ENCODE peak calls at places on chromosome X, in four cellular contexts. I is IMR-90, C is transverse colon, H is ovary. U is an unnamed sample.

GRCh38 chrX:23885803-23886202 is 21.9 kb downstream of the APOO start:
- DNase-seq in C (no peak), I (no peak), H (no peak), U (no peak)

GRCh38 chrX:135425566-135425965 is 3.8 kb downstream of the SMIM10L2A start:
- DNase-seq in I (peak; percentile 2), C (no peak), H (no peak), U (no peak)

GRCh38 chrX:17206584-17206983 is 168.4 kb upstream of the NHS start:
- DNase-seq in C (no peak), I (no peak), H (no peak), U (no peak)

GRCh38 chrX:96685205-96686099 is 810 bp downstream of the DIAPH2 start:
- DNase-seq in C (peak; percentile 45), I (peak; percentile 55), H (peak; percentile 45), U (no peak)

GRCh38 chrX:129108936-129109335 is 414.4 kb downstream of the SMARCA1 start:
- DNase-seq in I (no peak), C (no peak), H (no peak), U (no peak)

GRCh38 chrX:40749874-40750273 is 14.5 kb upstream of the MED14 start:
- DNase-seq in C (no peak), H (no peak), I (no peak), U (no peak)

GRCh38 chrX:29225670-29226069 is 638.4 kb downstream of the IL1RAPL1 start:
- DNase-seq in I (no peak), C (no peak), H (no peak), U (no peak)

GRCh38 chrX:68945081-68945602 is 116.3 kb downstream of the EFNB1 start:
- DNase-seq in I (no peak), C (no peak), H (no peak), U (no peak)

GRCh38 chrX:19566359-19567141 is 51.2 kb upstream of the MAP3K15 start:
- DNase-seq in I (peak; percentile 69), C (peak; percentile 14), H (no peak), U (no peak)

GRCh38 chrX:41616935-41617334 is 71.8 kb upstream of the GPR34 start:
- DNase-seq in C (no peak), I (no peak), H (no peak), U (no peak)

GRCh38 chrX:6384921-6385320 is 150.0 kb downstream of the VCX3A start:
- DNase-seq in C (no peak), H (no peak), I (no peak), U (no peak)

GRCh38 chrX:28920141-28920540 is 332.9 kb downstream of the IL1RAPL1 start:
- DNase-seq in I (no peak), H (no peak), C (no peak), U (no peak)

GRCh38 chrX:28920554-28920953 is 333.3 kb downstream of the IL1RAPL1 start:
- DNase-seq in H (no peak), I (peak; percentile 8), C (no peak), U (no peak)

GRCh38 chrX:17361620-17362019 is 13.4 kb upstream of the NHS start:
- DNase-seq in H (no peak), I (no peak), C (no peak), U (peak; percentile 58)

GRCh38 chrX:50723006-50723405 is 91.0 kb downstream of the SHROOM4 start:
- DNase-seq in H (no peak), C (no peak), I (no peak), U (no peak)

GRCh38 chrX:70436380-70436779 is 8.3 kb upstream of the DLG3 start:
- DNase-seq in I (no peak), H (no peak), C (no peak), U (peak; percentile 42)

GRCh38 chrX:87403551-87403950 is 114.1 kb upstream of the KLHL4 start:
- DNase-seq in C (no peak), H (no peak), I (no peak), U (no peak)

GRCh38 chrX:43753637-43754036 is 97.5 kb downstream of the MAOA start:
- DNase-seq in H (no peak), C (no peak), I (no peak), U (no peak)

GRCh38 chrX:3134316-3134715 is 93.0 kb downstream of the ARSF start:
- DNase-seq in C (no peak), I (peak; percentile 38), H (no peak), U (no peak)

GRCh38 chrX:54087661-54088060 is 43.4 kb upstream of the PHF8 start:
- DNase-seq in H (no peak), I (no peak), C (no peak), U (peak; percentile 67)

GRCh38 chrX:39985116-39985515 is 112.6 kb downstream of the BCOR start:
- DNase-seq in C (no peak), I (no peak), H (no peak), U (no peak)

GRCh38 chrX:30690330-30690729 is 37.1 kb downstream of the GK start:
- DNase-seq in I (peak; percentile 13), H (no peak), C (no peak), U (no peak)

GRCh38 chrX:65644621-65645287 is 22.7 kb upstream of the MSN start:
- DNase-seq in C (peak; percentile 76), I (peak; percentile 79), H (peak; percentile 88), U (no peak)

GRCh38 chrX:19543020-19543715 is 27.9 kb upstream of the MAP3K15 start:
- DNase-seq in C (no peak), H (no peak), I (no peak), U (no peak)

GRCh38 chrX:9997524-9997923 is 30.4 kb downstream of the CLDN34 start:
- DNase-seq in I (no peak), H (no peak), C (no peak), U (no peak)

GRCh38 chrX:69152398-69152797 is 12.9 kb downstream of the PJA1 start:
- DNase-seq in I (no peak), C (peak; percentile 43), H (peak; percentile 45), U (no peak)

GRCh38 chrX:134885336-134886016 is 105.3 kb upstream of the SMIM10 start:
- DNase-seq in I (no peak), C (no peak), H (no peak), U (no peak)

GRCh38 chrX:137198040-137198439 is 164.2 kb upstream of the GPR101 start:
- DNase-seq in C (no peak), H (no peak), I (no peak), U (no peak)

GRCh38 chrX:77937291-77937690 is 26.8 kb downstream of the ATP7A start:
- DNase-seq in I (peak; percentile 80), H (no peak), C (no peak), U (no peak)

GRCh38 chrX:69025802-69026301 is 139.4 kb downstream of the PJA1 start:
- DNase-seq in I (peak; percentile 81), H (no peak), C (no peak), U (no peak)

GRCh38 chrX:40209951-40210617 is 112.3 kb upstream of the BCOR start:
- DNase-seq in C (no peak), H (no peak), I (peak; percentile 38), U (no peak)

GRCh38 chrX:11016728-11017127 is 94.4 kb upstream of the HCCS start:
- DNase-seq in H (no peak), I (no peak), C (no peak), U (no peak)

GRCh38 chrX:72308566-72309296 is 3.0 kb upstream of the CITED1 start:
- DNase-seq in H (peak; percentile 62), C (peak; percentile 73), I (peak; percentile 50), U (peak; percentile 74)

GRCh38 chrX:135543924-135544323 is 23.5 kb downstream of the INTS6L start:
- DNase-seq in C (peak; percentile 30), I (no peak), H (no peak), U (no peak)

GRCh38 chrX:72306851-72307645 is 1.3 kb upstream of the CITED1 start:
- DNase-seq in H (peak; percentile 38), I (peak; percentile 66), C (peak; percentile 65), U (peak; percentile 74)

GRCh38 chrX:133979641-133980230 is 5.7 kb downstream of the GPC3 start:
- DNase-seq in I (no peak), H (no peak), C (no peak), U (no peak)

GRCh38 chrX:155867821-155868220 is 13.3 kb upstream of the VAMP7 start:
- DNase-seq in H (no peak), I (no peak), C (no peak), U (no peak)

GRCh38 chrX:155865193-155865592 is 16.0 kb upstream of the VAMP7 start:
- DNase-seq in I (no peak), H (no peak), C (no peak), U (no peak)

DNA sequence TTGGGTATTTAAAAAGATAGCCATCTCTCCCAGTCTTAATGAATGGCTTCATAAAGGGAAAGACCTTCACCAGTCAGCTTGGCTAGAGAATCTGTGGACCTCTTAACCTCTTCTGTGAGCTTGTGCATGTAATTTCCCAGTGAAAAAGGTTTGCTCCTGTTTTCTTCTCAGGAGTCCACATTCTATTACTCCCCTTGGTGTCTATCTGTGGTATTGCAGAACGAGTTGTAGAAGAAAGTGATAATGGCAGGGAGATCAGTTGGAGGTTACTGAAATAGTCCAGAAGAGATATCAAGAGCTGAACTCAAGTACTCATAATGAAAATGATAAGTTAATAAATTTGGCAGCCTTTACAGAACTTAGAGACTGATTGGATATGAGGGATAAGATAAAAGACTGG is 16.5 kb upstream of the VAMP7 start:
- DNase-seq in C (no peak), I (no peak), H (no peak), U (no peak)
- TF ChIP-seq CTCF in C (no peak), I (peak; percentile 4), H (no peak), U (peak; percentile 24)

GRCh38 chrX:150371877-150372276 is 8.8 kb downstream of the MAMLD1 start:
- DNase-seq in C (no peak), I (no peak), H (no peak), U (no peak)
- H3K4me1 ChIP-seq in C (no peaks in the 10 kb centered on the region), I (no peaks in the 10 kb centered on the region), H (no peaks in the 10 kb centered on the region), U (no peaks in the 10 kb centered on the region)

DNA sequence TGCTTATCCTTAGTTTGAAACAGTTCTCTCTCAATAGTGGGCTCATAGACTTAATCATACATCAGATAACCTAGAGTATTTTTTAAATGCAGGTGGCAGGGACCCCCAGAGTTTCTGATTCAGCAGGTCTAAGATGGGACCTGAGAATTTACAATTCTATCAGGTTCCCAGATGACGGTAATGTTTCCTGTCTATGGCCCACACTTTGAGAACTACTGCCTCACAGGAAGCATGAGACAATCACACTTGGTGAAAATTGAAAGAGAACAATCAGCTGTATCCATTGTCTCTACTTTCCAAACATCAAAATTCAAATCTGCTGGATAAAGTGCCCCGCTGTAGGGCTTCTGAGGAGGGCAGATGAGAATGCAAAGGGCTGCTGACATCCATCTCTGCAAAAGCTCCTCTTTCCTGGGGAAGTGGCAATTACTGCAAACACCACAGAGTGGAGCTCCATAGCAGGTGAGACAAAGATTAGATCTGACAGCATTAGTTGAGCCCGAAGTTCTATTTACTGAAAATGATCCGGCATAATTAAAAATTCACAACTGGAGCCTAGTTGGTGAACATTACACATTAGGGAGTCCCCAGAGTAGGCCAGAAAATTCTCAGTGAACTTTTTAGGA is 187.8 kb upstream of the MBNL3 start:
- DNase-seq in H (no peak), I (no peak), C (no peak), U (no peak)
- TF ChIP-seq CTCF in H (no peak), I (no peak), C (no peak), U (no peak)

GRCh38 chrX:46954716-46955115 is 42.5 kb downstream of the JADE3 start:
- DNase-seq in H (no peak), C (no peak), I (no peak), U (no peak)
- H3K4me1 ChIP-seq in H (no peaks in the 10 kb centered on the region), C (peaks cover 9% of the 10 kb centered on the region), I (peaks cover 4% of the 10 kb centered on the region), U (peaks cover 3% of the 10 kb centered on the region)

GRCh38 chrX:153689654-153690465 is 2.1 kb downstream of the SLC6A8 start:
- DNase-seq in H (peak; percentile 30), I (peak; percentile 23), C (no peak), U (peak; percentile 64)
- TF ChIP-seq CTCF in H (no peak), I (no peak), C (no peak), U (peak; percentile 44)

U was measured in BE2C.